ENCODE peak calls at places on chromosomes 4 and X, in seven cellular contexts. Q is HepG2, J is H1, G is HCT116, D is SK-N-SH, C is K562, Y is GM12878. H is an unnamed sample.

GRCh38 chr4:780730-781492 is 45.0 kb downstream of the CPLX1 start:
- DNase-seq in C (no peak), G (no peak), Q (no peak), D (peak; percentile 41), J (no peak), Y (no peak), H (no peak)

GRCh38 chr4:184868623-184869022 is 42.9 kb upstream of the ACSL1 start:
- DNase-seq in Q (no peak), C (no peak), D (no peak), J (no peak), G (no peak), Y (no peak), H (no peak)

GRCh38 chr4:158051401-158052235 is 121.2 kb downstream of the GASK1B start:
- DNase-seq in D (no peak), G (no peak), Y (no peak), Q (no peak), C (no peak), J (no peak), H (no peak)

GRCh38 chr4:78565971-78566372 is 14.4 kb downstream of the ANXA3 start:
- DNase-seq in C (no peak), Q (peak; percentile 92), G (peak; percentile 92), J (no peak), Y (no peak), D (no peak), H (no peak)

GRCh38 chrX:119916310-119916709 is 20.6 kb downstream of the AKAP14 start:
- DNase-seq in C (no peak), D (no peak), J (no peak), Q (no peak), G (no peak), Y (no peak), H (no peak)

GRCh38 chr4:19024047-19024446 is 1002.5 kb upstream of the LCORL start:
- DNase-seq in D (no peak), Y (no peak), C (no peak), Q (no peak), J (no peak), G (no peak), H (no peak)

GRCh38 chr4:82044141-82044993 is 329.4 kb downstream of the HNRNPD start:
- DNase-seq in C (no peak), G (no peak), J (peak; percentile 84), Y (no peak), D (peak; percentile 34), Q (no peak), H (peak; percentile 9)

GRCh38 chr4:622071-622995 is 3.0 kb upstream of the PDE6B start:
- DNase-seq in J (no peak), G (no peak), Q (no peak), C (no peak), Y (no peak), D (no peak), H (no peak)

GRCh38 chrX:155215443-155216178 is 649 bp upstream of the VBP1 start:
- DNase-seq in G (no peak), Y (no peak), J (no peak), C (no peak), Q (no peak), D (no peak), H (no peak)

GRCh38 chr4:133156096-133156495 is 7.0 kb downstream of the PCDH10 start:
- DNase-seq in C (no peak), Q (no peak), D (no peak), G (no peak), Y (no peak), J (no peak), H (no peak)

GRCh38 chr4:112636688-112637551 is at the start of the genes LARP7 and ZGRF1:
- DNase-seq in D (peak; percentile 86), J (peak; percentile 97), C (peak; percentile 90), Y (peak; percentile 96), Q (peak; percentile 97), G (peak; percentile 99), H (peak; percentile 98)

GRCh38 chr4:112637552-112637866 is 566 bp downstream of the LARP7 start:
- DNase-seq in J (no peak), G (no peak), Y (no peak), D (peak; percentile 5), Q (no peak), C (no peak), H (no peak)

GRCh38 chr4:112633477-112634235 is 3.1 kb downstream of the ZGRF1 start:
- DNase-seq in Y (peak; percentile 17), J (no peak), G (peak; percentile 10), C (peak; percentile 15), Q (peak; percentile 18), D (peak; percentile 40), H (no peak)
- TF ChIP-seq JUND in Y (no peak), J (no peak), G (no peak), C (no peak), Q (no peak), D (no peak), H (no peak)

GRCh38 chrX:31039327-31039711 is 32.5 kb downstream of the FTHL17 start:
- DNase-seq in Y (no peak), Q (no peak), D (no peak), J (no peak), G (no peak), C (no peak), H (no peak)

GRCh38 chrX:31036895-31037294 is 34.9 kb downstream of the FTHL17 start:
- DNase-seq in Q (peak; percentile 42), G (peak; percentile 6), J (peak; percentile 45), Y (no peak), C (peak; percentile 38), D (peak; percentile 34), H (peak; percentile 25)

GRCh38 chrX:31038585-31039326 is 33.1 kb downstream of the FTHL17 start:
- DNase-seq in G (no peak), Y (no peak), Q (peak; percentile 16), C (peak; percentile 27), J (peak; percentile 40), D (peak; percentile 40), H (peak; percentile 9)
- TF ChIP-seq JUND in G (no peak), Y (no peak), Q (no peak), C (no peak), J (no peak), D (no peak), H (no peak)

DNA sequence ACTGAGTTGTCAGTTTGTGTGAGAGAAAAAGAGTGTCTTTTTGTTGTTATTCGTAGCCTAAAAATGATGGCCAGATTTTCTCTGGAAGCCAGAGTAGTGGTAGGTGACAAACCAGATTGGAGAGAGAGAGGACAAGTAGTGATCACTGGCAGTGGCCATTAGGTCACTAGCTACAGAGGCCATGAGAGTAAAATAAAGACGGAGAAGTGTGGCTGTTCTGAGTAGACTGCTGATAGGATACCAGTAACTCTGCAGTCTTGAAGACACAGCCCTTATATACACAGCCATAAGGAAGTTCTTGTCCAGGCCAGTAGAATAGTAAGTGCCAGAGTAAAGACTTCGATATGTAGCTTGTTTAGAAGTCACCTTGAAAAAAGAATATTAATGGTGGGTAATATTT is 7.7 kb downstream of the SLC30A9 start:
- DNase-seq in Q (no peak), D (no peak), G (no peak), J (no peak), C (no peak), Y (no peak), H (no peak)
- TF ChIP-seq JUND in Q (no peak), D (no peak), G (no peak), J (no peak), C (no peak), Y (no peak), H (no peak)

GRCh38 chrX:2690856-2691542 is at the start of gene CD99:
- DNase-seq in C (peak; percentile 84), D (peak; percentile 90), G (no peak), J (peak; percentile 85), Q (peak; percentile 80), Y (peak; percentile 46), H (peak; percentile 88)
- TF ChIP-seq JUND in C (no peak), D (no peak), G (no peak), J (no peak), Q (no peak), Y (no peak), H (no peak)

DNA sequence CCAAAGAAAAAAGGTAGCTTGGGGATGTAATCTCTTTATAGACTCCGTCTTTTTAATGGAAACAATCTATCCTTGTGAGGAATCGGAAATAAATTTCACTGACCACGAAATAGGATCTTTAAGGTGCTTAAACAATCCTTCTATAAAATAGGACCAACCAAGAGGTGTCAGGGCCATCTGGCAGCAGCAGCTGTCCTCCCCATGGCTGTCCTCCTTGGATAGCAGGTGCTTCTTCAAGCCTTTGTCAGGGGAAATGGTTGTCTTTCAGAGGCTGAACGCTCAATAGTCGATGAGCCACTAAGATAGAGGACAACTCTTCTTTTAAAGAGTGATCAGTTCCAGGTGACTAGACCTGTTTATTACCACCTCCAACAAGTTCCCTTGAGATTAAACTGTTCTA is 231.0 kb downstream of the ADGRL3 start:
- DNase-seq in G (no peak), J (no peak), Y (no peak), D (no peak), Q (no peak), C (no peak), H (no peak)
- TF ChIP-seq JUND in G (no peak), J (no peak), Y (no peak), D (no peak), Q (no peak), C (no peak), H (no peak)

GRCh38 chr4:156321203-156321602 is 367.5 kb upstream of the CTSO start:
- DNase-seq in G (no peak), J (no peak), C (no peak), D (no peak), Q (no peak), Y (no peak), H (no peak)
- TF ChIP-seq JUND in G (no peak), J (no peak), C (no peak), D (no peak), Q (no peak), Y (no peak), H (no peak)

GRCh38 chr4:48913346-48913745 is 6.8 kb upstream of the OCIAD2 start:
- DNase-seq in J (no peak), D (no peak), Q (no peak), C (no peak), G (no peak), Y (no peak), H (no peak)
- TF ChIP-seq JUND in J (no peak), D (peak; percentile 97), Q (no peak), C (no peak), G (no peak), Y (no peak), H (no peak)

GRCh38 chr4:4801013-4801412 is 58.5 kb upstream of the MSX1 start:
- DNase-seq in C (no peak), G (no peak), Q (no peak), J (no peak), D (no peak), Y (no peak), H (no peak)

GRCh38 chr4:4803216-4803903 is 56.1 kb upstream of the MSX1 start:
- DNase-seq in D (no peak), G (no peak), C (no peak), Y (no peak), J (no peak), Q (no peak), H (no peak)

GRCh38 chr4:4810365-4810764 is 49.1 kb upstream of the MSX1 start:
- DNase-seq in C (no peak), Y (no peak), D (no peak), J (no peak), G (no peak), Q (no peak), H (no peak)

GRCh38 chr4:4803904-4804296 is 55.6 kb upstream of the MSX1 start:
- DNase-seq in G (no peak), Y (no peak), Q (no peak), C (no peak), J (no peak), D (no peak), H (no peak)

GRCh38 chr4:4805805-4806345 is 53.6 kb upstream of the MSX1 start:
- DNase-seq in G (no peak), D (no peak), C (no peak), Y (no peak), J (no peak), Q (no peak), H (no peak)
- TF ChIP-seq JUND in G (no peak), D (no peak), C (no peak), Y (no peak), J (no peak), Q (no peak), H (no peak)

H was measured in T47D.